ENCODE peak calls at places on chromosomes 5 and 9, in five cellular contexts. Q is HCT116, C is cardiac fibroblast, X is NT2/D1, F is iris pigment epithelial cell. U is an unnamed sample.

GRCh38 chr5:21573915-21574314 is 1279.2 kb downstream of the CDH12 start:
- DNase-seq in Q (no peak), C (no peak), X (no peak), F (no peak), U (peak)

GRCh38 chr9:90927496-90927895 is 125.9 kb downstream of the SYK start:
- DNase-seq in Q (no peak), C (no peak), X (no peak), F (no peak), U (no peak)

GRCh38 chr5:172920447-172920849 is 38.8 kb upstream of the RPL26L1 start:
- DNase-seq in Q (no peak), C (peak), X (no peak), F (peak), U (peak)

GRCh38 chr9:133684461-133685361 is 48.5 kb downstream of the DBH start:
- DNase-seq in Q (no peak), C (no peak), X (no peak), F (no peak), U (peak)

GRCh38 chr9:112051812-112052211 is 123.3 kb downstream of the SUSD1 start:
- DNase-seq in Q (no peak), C (no peak), X (no peak), F (no peak), U (peak)

GRCh38 chr5:33901176-33901575 is 9.4 kb upstream of the ADAMTS12 start:
- DNase-seq in Q (no peak), C (peak), X (no peak), F (peak), U (no peak)

GRCh38 chr5:134132372-134133212 is 18.1 kb downstream of the TCF7 start:
- DNase-seq in Q (no peak), C (no peak), X (no peak), F (no peak), U (no peak)

GRCh38 chr5:18010053-18010452 is 375.8 kb downstream of the TAF11L14 start:
- DNase-seq in Q (no peak), C (no peak), X (no peak), F (no peak), U (no peak)